ENCODE peak calls at places on chromosomes 13 and 19, in five cellular contexts. M is RPMI8226, N is T follicular helper cell, Q is RWPE1, F is GM23248. D is an unnamed sample.

GRCh38 chr13:98333481-98333880 is 156.4 kb upstream of the RNF113B start:
- DNase-seq in M (no peak), N (no peak), Q (no peak), F (no peak), D (no peak)

GRCh38 chr13:98707309-98707999 is 45.0 kb downstream of the SLC15A1 start:
- DNase-seq in M (no peak), N (no peak), Q (no peak), F (no peak), D (no peak)

GRCh38 chr19:15331419-15332310 is 674 bp downstream of the BRD4 start:
- DNase-seq in M (peak; percentile 64), N (peak; percentile 50), Q (peak; percentile 78), F (peak; percentile 80), D (peak; percentile 77)

GRCh38 chr19:15621801-15622200 is 6.8 kb downstream of the CYP4F8 start:
- DNase-seq in M (no peak), N (no peak), Q (no peak), F (no peak), D (no peak)

GRCh38 chr13:64924401-64924800 is 2305.7 kb downstream of the PCDH9 start:
- DNase-seq in M (no peak), N (no peak), Q (no peak), F (no peak), D (no peak)

GRCh38 chr13:50441141-50441540 is 402.4 kb downstream of the DLEU7 start:
- DNase-seq in M (no peak), N (no peak), Q (no peak), F (peak; percentile 40), D (no peak)

GRCh38 chr19:31348416-31349159 is 648 bp downstream of the TSHZ3 start:
- DNase-seq in M (no peak), N (no peak), Q (no peak), F (peak; percentile 65), D (no peak)

GRCh38 chr13:109857325-109857724 is 70.9 kb upstream of the IRS2 start:
- DNase-seq in M (no peak), N (no peak), Q (no peak), F (no peak), D (no peak)

GRCh38 chr19:8468761-8469458 is 24.1 kb downstream of the HNRNPM start:
- DNase-seq in M (no peak), N (no peak), Q (no peak), F (no peak), D (no peak)

GRCh38 chr13:98254541-98254940 is 77.5 kb upstream of the RNF113B start:
- DNase-seq in M (no peak), N (no peak), Q (no peak), F (peak; percentile 85), D (no peak)

GRCh38 chr13:101648766-101649489 is 196.5 kb downstream of the ITGBL1 start:
- DNase-seq in M (no peak), N (no peak), Q (no peak), F (no peak), D (no peak)

GRCh38 chr13:113964251-113964995 is 9.5 kb downstream of the C13orf46 start:
- DNase-seq in M (no peak), N (no peak), Q (no peak), F (no peak), D (no peak)

GRCh38 chr13:51768378-51768921 is 35.5 kb downstream of the DHRS12 start:
- DNase-seq in M (no peak), N (no peak), Q (no peak), F (no peak), D (no peak)

GRCh38 chr19:18603255-18603957 is 3.2 kb downstream of the CRLF1 start:
- DNase-seq in M (peak; percentile 59), N (no peak), Q (no peak), F (peak; percentile 66), D (peak; percentile 84)

GRCh38 chr13:100382787-100383186 is 205.8 kb downstream of the GGACT start:
- DNase-seq in M (no peak), N (no peak), Q (no peak), F (peak; percentile 46), D (no peak)

GRCh38 chr13:94020833-94021232 is 458.6 kb downstream of the DCT start:
- DNase-seq in M (no peak), N (no peak), Q (peak; percentile 10), F (peak; percentile 65), D (no peak)

GRCh38 chr13:44936246-44936645 is 53.0 kb downstream of the NUFIP1 start:
- DNase-seq in M (no peak), N (no peak), Q (no peak), F (no peak), D (no peak)

GRCh38 chr19:28333909-28334308 is 879.0 kb downstream of the UQCRFS1 start:
- DNase-seq in M (no peak), N (no peak), Q (no peak), F (no peak), D (no peak)

GRCh38 chr19:40799558-40800338 is 757 bp downstream of the EGLN2 start:
- DNase-seq in M (peak; percentile 10), N (no peak), Q (no peak), F (peak; percentile 62), D (no peak)

GRCh38 chr13:86142080-86142479 is 342.9 kb upstream of the SLITRK6 start:
- DNase-seq in M (no peak), N (no peak), Q (no peak), F (no peak), D (no peak)

GRCh38 chr13:73018336-73018735 is 40.5 kb upstream of the KLF5 start:
- DNase-seq in M (no peak), N (no peak), Q (no peak), F (no peak), D (no peak)

GRCh38 chr19:33225458-33225925 is at the start of gene SLC7A10:
- DNase-seq in M (no peak), N (no peak), Q (no peak), F (peak; percentile 25), D (peak; percentile 74)